ENCODE peak calls at places on chromosome 7, in six cellular contexts. S is stimulated activated CD8-positive, alpha-beta memory T cell treated with anti-CD3 and anti-CD28 coated beads, Interleukin-15, amount 100 ng/mL, for 48 hours; U is NB4; E is mammary epithelial cell; C is fibroblast of mammary gland; H is erythroblast. Z is an unnamed sample.

GRCh38 chr7:98357751-98358161 is 43.1 kb downstream of the BAIAP2L1 start:
- DNase-seq in S (no peak), U (peak), E (no peak), C (peak), H (no peak), Z (peak)

GRCh38 chr7:95725170-95725569 is 47.2 kb upstream of the DYNC1I1 start:
- DNase-seq in S (no peak), U (peak), E (no peak), C (no peak), H (no peak), Z (no peak)

GRCh38 chr7:83640731-83641533 is 8.0 kb downstream of the SEMA3E start:
- DNase-seq in S (no peak), U (no peak), E (no peak), C (no peak), H (no peak), Z (no peak)

GRCh38 chr7:1912472-1913289 is 242.6 kb downstream of the ELFN1 start:
- DNase-seq in S (no peak), U (peak), E (no peak), C (peak), H (no peak), Z (peak)

GRCh38 chr7:30656611-30657010 is 25.6 kb downstream of the CRHR2 start:
- DNase-seq in S (no peak), U (peak), E (no peak), C (no peak), H (no peak), Z (no peak)

GRCh38 chr7:151008511-151009323 is 15.6 kb downstream of the ATG9B start:
- DNase-seq in S (peak), U (peak), E (no peak), C (peak), H (peak), Z (no peak)

GRCh38 chr7:11182736-11183135 is 209.1 kb downstream of the PHF14 start:
- DNase-seq in S (no peak), U (no peak), E (peak), C (no peak), H (no peak), Z (peak)

GRCh38 chr7:3067606-3068005 is 23.9 kb upstream of the CARD11 start:
- DNase-seq in S (no peak), U (no peak), E (no peak), C (no peak), H (no peak), Z (no peak)

GRCh38 chr7:157120181-157120580 is 18.5 kb upstream of the UBE3C start:
- DNase-seq in S (no peak), U (no peak), E (no peak), C (no peak), H (no peak), Z (no peak)

GRCh38 chr7:110534241-110534931 is 556.5 kb upstream of the LRRN3 start:
- DNase-seq in S (no peak), U (no peak), E (peak), C (peak), H (peak), Z (peak)

Z was measured in iris pigment epithelial cell.